ENCODE peak calls at places on chromosomes 1 and 21, in five cellular contexts. X is stomach, T is H1, W is prostate gland, K is esophagus muscularis mucosa. H is an unnamed sample.

GRCh38 chr1:244065960-244066388 is 14.9 kb downstream of the ZBTB18 start:
- DNase-seq in X (no peak), K (no peak), W (no peak), T (no peak), H (no peak)

GRCh38 chr1:47211796-47212269 is 20.2 kb downstream of the TAL1 start:
- DNase-seq in K (no peak), T (no peak), X (no peak), W (no peak), H (no peak)

GRCh38 chr21:26072891-26073615 is 97.5 kb downstream of the APP start:
- DNase-seq in W (no peak), K (no peak), X (no peak), T (no peak), H (no peak)

GRCh38 chr1:58409826-58410225 is 136.7 kb downstream of the OMA1 start:
- DNase-seq in X (no peak), K (no peak), W (peak), T (no peak), H (no peak)

GRCh38 chr1:187513190-187513589 is 684.4 kb downstream of the PLA2G4A start:
- DNase-seq in W (no peak), X (no peak), T (no peak), K (no peak), H (no peak)

GRCh38 chr21:40851749-40852148 is 4.8 kb upstream of the DSCAM start:
- DNase-seq in T (no peak), X (no peak), K (peak), W (no peak), H (no peak)

GRCh38 chr21:35046880-35047229 is 2.2 kb downstream of the RUNX1 start:
- DNase-seq in W (no peak), X (no peak), T (no peak), K (no peak), H (no peak)

GRCh38 chr1:234932506-234932905 is 196.1 kb downstream of the TOMM20 start:
- DNase-seq in T (no peak), K (no peak), X (no peak), W (no peak), H (no peak)

GRCh38 chr1:86409416-86410021 is 13.4 kb upstream of the ODF2L start:
- DNase-seq in K (peak), W (no peak), T (no peak), X (no peak), H (no peak)

GRCh38 chr1:3436901-3437300 is 17.6 kb upstream of the ARHGEF16 start:
- DNase-seq in T (no peak), X (no peak), K (no peak), W (no peak), H (no peak)

GRCh38 chr1:203273206-203273868 is 32.0 kb upstream of the BTG2 start:
- DNase-seq in W (peak), T (peak), K (peak), X (peak), H (peak)

GRCh38 chr1:207282049-207282448 is 39.4 kb upstream of the CD55 start:
- DNase-seq in K (no peak), T (no peak), W (no peak), X (no peak), H (no peak)

DNA sequence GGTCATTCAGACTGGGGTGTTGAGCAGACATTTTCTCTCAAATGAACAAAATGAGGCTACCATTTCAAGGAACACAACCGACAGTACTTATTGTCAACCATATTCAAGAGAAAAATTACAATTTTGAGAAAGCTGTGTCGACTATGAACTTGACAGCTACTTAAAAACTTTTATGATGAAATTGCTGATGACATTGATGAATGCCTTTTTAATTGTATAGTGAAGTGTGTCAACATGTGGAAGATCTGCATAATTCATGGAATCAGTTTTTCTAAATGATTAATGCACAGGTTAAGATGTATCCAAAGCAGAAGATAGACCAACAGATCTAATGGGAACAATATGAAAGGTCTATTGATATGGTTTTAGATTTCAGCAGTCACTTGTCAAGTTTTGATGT is 34.6 kb upstream of the DARS2 start:
- DNase-seq in W (no peak), T (no peak), X (no peak), K (no peak), H (no peak)
- TF ChIP-seq POLR2AphosphoS5 in W (no peak), T (no peak), X (no peak), K (no peak), H (no peak)

GRCh38 chr1:29711582-29712274 is 475.4 kb downstream of the PTPRU start:
- DNase-seq in K (no peak), T (no peak), X (no peak), W (no peak), H (no peak)

GRCh38 chr1:29708818-29709710 is 472.7 kb downstream of the PTPRU start:
- DNase-seq in K (no peak), X (no peak), T (no peak), W (peak), H (no peak)

GRCh38 chr1:29708381-29708780 is 472.1 kb downstream of the PTPRU start:
- DNase-seq in K (no peak), T (no peak), X (no peak), W (no peak), H (no peak)

GRCh38 chr1:29707796-29708195 is 471.5 kb downstream of the PTPRU start:
- DNase-seq in T (no peak), W (no peak), K (no peak), X (no peak), H (no peak)

DNA sequence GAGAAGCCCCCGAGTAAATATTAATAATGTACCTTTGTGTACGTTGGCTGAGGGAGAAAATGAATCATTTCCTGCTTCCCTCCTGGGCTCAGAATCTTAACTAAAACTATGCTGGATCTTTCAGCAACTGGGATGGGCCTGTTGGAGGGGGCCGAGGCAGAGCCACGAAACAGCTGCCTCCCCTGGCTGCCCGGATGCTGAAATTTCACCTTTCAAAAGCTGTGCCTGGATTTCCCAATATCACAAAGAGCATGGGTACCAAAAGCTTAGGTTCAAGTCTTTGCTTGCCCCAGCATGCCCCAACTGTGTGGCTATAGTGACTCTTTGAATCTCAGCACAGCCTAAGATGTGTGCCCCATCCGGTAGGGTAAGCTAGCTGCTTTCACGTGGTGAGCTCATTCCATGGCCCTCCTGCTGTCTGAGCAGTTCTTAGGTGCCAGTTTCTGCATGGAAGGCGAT is 473.4 kb downstream of the PTPRU start:
- DNase-seq in K (no peak), T (no peak), X (no peak), W (peak), H (no peak)
- TF ChIP-seq POLR2AphosphoS5 in K (no peak), T (no peak), X (no peak), W (peak), H (no peak)

GRCh38 chr1:93617670-93618488 is 63.8 kb downstream of the BCAR3 start:
- DNase-seq in T (no peak), K (no peak), W (no peak), X (peak), H (no peak)

GRCh38 chr1:93621246-93621645 is 60.4 kb downstream of the BCAR3 start:
- DNase-seq in W (no peak), T (no peak), K (no peak), X (no peak), H (no peak)

GRCh38 chr1:93619507-93620168 is 62.0 kb downstream of the BCAR3 start:
- DNase-seq in K (no peak), T (no peak), X (no peak), W (no peak), H (no peak)

GRCh38 chr1:93620841-93621210 is 60.8 kb downstream of the BCAR3 start:
- DNase-seq in K (no peak), T (no peak), X (peak), W (no peak), H (no peak)

GRCh38 chr1:93620169-93620840 is 61.3 kb downstream of the BCAR3 start:
- DNase-seq in T (no peak), X (no peak), K (no peak), W (no peak), H (no peak)
- TF ChIP-seq POLR2AphosphoS5 in T (no peak), X (no peak), K (no peak), W (no peak), H (no peak)

GRCh38 chr1:38745476-38746410 is 113.8 kb downstream of the RRAGC start:
- DNase-seq in X (no peak), T (no peak), W (no peak), K (no peak), H (no peak)
- TF ChIP-seq POLR2AphosphoS5 in X (no peak), T (no peak), W (no peak), K (no peak), H (no peak)

DNA sequence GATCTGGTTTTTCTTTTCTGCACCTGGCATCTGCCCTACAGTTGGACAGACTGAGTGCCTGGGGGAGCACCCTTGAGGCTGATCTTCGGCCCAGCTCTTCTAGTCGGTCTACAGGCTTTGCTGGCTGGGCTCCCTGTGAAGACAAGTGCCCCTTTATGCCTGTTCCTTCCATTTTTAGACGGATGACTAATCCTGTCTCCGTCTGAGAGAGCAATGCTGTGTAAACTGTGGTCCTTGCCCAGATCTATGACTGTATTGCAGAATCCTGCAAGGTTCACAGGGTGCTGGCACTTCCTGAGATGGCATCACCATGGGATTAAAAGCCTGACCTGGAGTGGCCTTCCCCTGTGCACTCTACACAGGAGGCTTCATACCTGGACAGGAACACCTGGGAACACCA is 47.6 kb upstream of the SAMD13 start:
- DNase-seq in X (peak), W (peak), T (no peak), K (no peak), H (no peak)
- TF ChIP-seq POLR2AphosphoS5 in X (no peak), W (peak), T (no peak), K (no peak), H (no peak)

DNA sequence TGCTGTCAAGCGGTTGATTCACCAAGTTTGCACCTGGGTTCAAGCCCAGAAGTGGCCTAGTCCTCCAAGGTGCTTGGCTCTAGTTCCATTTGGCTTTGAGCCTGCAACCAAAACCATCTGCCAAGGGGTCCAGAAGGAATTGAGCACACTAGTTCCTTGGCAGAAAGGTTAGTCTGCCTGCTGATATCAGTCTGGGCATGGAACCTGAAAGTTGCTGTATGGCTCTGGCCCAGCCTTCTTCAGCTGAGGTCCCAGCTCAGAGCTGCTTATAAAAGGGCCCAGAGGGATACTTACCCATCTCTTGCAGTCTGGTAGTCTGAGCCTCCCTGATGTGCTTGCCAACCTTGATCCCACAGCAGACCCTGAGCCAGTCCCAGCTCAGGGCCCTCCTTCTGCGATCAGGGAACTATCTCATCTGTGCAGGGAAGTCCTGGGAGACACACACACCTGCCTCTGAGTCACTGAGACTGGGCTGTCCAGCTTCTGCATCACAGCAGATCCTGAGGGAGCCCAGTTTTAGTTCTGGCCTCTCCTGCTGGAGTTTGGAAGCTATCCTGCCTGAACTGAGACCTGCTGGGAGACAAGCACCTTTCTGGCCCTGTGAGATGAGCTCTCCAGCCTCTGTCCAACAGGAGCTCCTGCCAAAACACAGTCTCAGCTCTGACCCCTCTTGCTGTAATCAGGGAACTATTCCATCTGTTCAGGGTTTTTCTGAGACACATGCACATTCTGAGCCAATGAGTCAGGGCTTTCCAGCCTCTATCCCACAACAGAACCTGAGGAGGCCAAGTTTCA is 75.8 kb downstream of the CTH start:
- DNase-seq in X (peak), T (no peak), K (no peak), W (no peak), H (no peak)
- TF ChIP-seq POLR2AphosphoS5 in X (no peak), T (no peak), K (no peak), W (no peak), H (no peak)

GRCh38 chr1:15616704-15617172 is 520 bp upstream of the DDI2 start:
- DNase-seq in T (no peak), X (no peak), W (no peak), K (no peak), H (no peak)
- TF ChIP-seq POLR2AphosphoS5 in T (no peak), X (no peak), W (no peak), K (no peak), H (no peak)

GRCh38 chr1:2312589-2313301 is 78.6 kb downstream of the MORN1 start:
- DNase-seq in T (no peak), K (no peak), W (no peak), X (peak), H (no peak)
- TF ChIP-seq POLR2AphosphoS5 in T (no peak), K (peak), W (no peak), X (no peak), H (no peak)

GRCh38 chr1:36369472-36369871 is 16.3 kb downstream of the STK40 start:
- DNase-seq in K (no peak), T (no peak), W (no peak), X (no peak), H (no peak)

GRCh38 chr1:36367067-36367466 is 18.7 kb downstream of the STK40 start:
- DNase-seq in W (no peak), T (no peak), K (no peak), X (no peak), H (no peak)

GRCh38 chr1:36367798-36368197 is 17.9 kb downstream of the STK40 start:
- DNase-seq in T (no peak), W (peak), K (no peak), X (no peak), H (no peak)

GRCh38 chr1:36366091-36366661 is 19.5 kb downstream of the STK40 start:
- DNase-seq in X (no peak), K (no peak), T (no peak), W (no peak), H (no peak)

DNA sequence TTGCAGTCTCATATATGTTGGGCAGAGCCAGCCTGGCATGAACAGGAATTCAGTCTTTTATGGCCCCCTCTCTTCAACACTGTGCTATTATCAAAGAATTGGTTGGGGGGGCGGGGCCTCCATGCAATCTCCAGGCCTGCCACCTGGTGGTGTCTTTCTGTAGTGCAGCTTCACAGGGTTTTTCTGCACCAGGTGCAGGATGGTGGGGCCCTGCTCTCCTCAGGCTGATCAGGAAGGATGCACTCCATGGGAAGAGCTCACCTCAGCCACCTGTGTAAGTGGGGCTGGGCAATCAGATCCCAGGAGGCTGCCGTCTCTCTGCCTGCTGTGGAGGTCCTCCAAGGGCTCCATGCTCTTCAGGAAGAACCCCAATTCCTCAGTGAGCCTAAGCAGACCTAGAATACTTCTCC is 16.7 kb downstream of the STK40 start:
- DNase-seq in T (peak), W (peak), X (peak), K (peak), H (peak)
- TF ChIP-seq POLR2AphosphoS5 in T (no peak), W (peak), X (no peak), K (peak), H (no peak)

GRCh38 chr1:53765656-53766055 is 26.7 kb upstream of the GLIS1 start:
- DNase-seq in X (no peak), T (no peak), K (no peak), W (no peak), H (no peak)
- TF ChIP-seq POLR2AphosphoS5 in X (no peak), T (no peak), K (no peak), W (no peak), H (no peak)

H was measured in GM12891.